ENCODE peak calls at places on chromosomes 4 and X, in four cellular contexts. H, Y, O and N are unnamed samples.
A peak's percentile ranks its signal among the peaks of the same experiment; 100 is the strongest.

GRCh38 chr4:687048-687974 is 1.6 kb downstream of the SLC49A3 start:
- DNase-seq in H (no peak), Y (peak; percentile 95), O (peak; percentile 91), N (peak; percentile 54)

GRCh38 chr4:148487181-148487580 is 45.0 kb upstream of the NR3C2 start:
- DNase-seq in H (no peak), Y (no peak), O (no peak), N (no peak)

GRCh38 chr4:70996014-70996353 is 2.5 kb downstream of the DCK start:
- DNase-seq in H (no peak), Y (no peak), O (no peak), N (no peak)

GRCh38 chr4:115674485-115674884 is 561.1 kb upstream of the NDST4 start:
- DNase-seq in H (no peak), Y (no peak), O (no peak), N (no peak)

GRCh38 chr4:59381591-59381990 is 1818.5 kb upstream of the ADGRL3 start:
- DNase-seq in H (no peak), Y (no peak), O (no peak), N (no peak)

GRCh38 chr4:90118547-90119211 is 8.5 kb upstream of the CCSER1 start:
- DNase-seq in H (no peak), Y (no peak), O (no peak), N (no peak)

GRCh38 chrX:85288992-85289723 is 45.4 kb downstream of the ZNF711 start:
- DNase-seq in H (no peak), Y (no peak), O (no peak), N (no peak)

GRCh38 chr4:17475481-17475880 is 36.4 kb downstream of the QDPR start:
- DNase-seq in H (no peak), Y (no peak), O (no peak), N (no peak)

GRCh38 chr4:3443750-3444309 is 2.1 kb downstream of the HGFAC start:
- DNase-seq in H (no peak), Y (no peak), O (no peak), N (no peak)

GRCh38 chr4:48578132-48578964 is 88.3 kb downstream of the ZAR1 start:
- DNase-seq in H (no peak), Y (peak; percentile 73), O (peak; percentile 59), N (peak; percentile 69)

GRCh38 chrX:14616876-14617275 is 87.5 kb downstream of the GLRA2 start:
- DNase-seq in H (no peak), Y (no peak), O (no peak), N (no peak)

GRCh38 chr4:8084712-8085490 is 73.7 kb downstream of the ABLIM2 start:
- DNase-seq in H (no peak), Y (no peak), O (no peak), N (no peak)

GRCh38 chr4:108940086-108941033 is 177.5 kb upstream of the ETNPPL start:
- DNase-seq in H (no peak), Y (no peak), O (no peak), N (no peak)

GRCh38 chrX:47283015-47283771 is 50.4 kb downstream of the USP11 start:
- DNase-seq in H (no peak), Y (no peak), O (no peak), N (no peak)

GRCh38 chr4:11805837-11806236 is 377.1 kb upstream of the HS3ST1 start:
- DNase-seq in H (no peak), Y (no peak), O (no peak), N (no peak)

GRCh38 chr4:77917075-77917474 is 54.4 kb downstream of the MRPL1 start:
- DNase-seq in H (no peak), Y (no peak), O (no peak), N (no peak)

GRCh38 chrX:53713987-53714579 is 27.6 kb upstream of the HUWE1 start:
- DNase-seq in H (no peak), Y (no peak), O (no peak), N (no peak)

GRCh38 chrX:25175171-25175570 is 159.4 kb upstream of the ARX start:
- DNase-seq in H (no peak), Y (no peak), O (no peak), N (no peak)

GRCh38 chr4:26992657-26993361 is 132.2 kb downstream of the STIM2 start:
- DNase-seq in H (no peak), Y (no peak), O (no peak), N (no peak)

GRCh38 chr4:189502841-189503240 is 437.8 kb upstream of the FRG1 start:
- DNase-seq in H (no peak), Y (no peak), O (no peak), N (no peak)

GRCh38 chr4:115537387-115537786 is 424.0 kb upstream of the NDST4 start:
- DNase-seq in H (no peak), Y (no peak), O (no peak), N (no peak)

GRCh38 chrX:21374163-21374993 is at the start of gene CNKSR2:
- DNase-seq in H (peak; percentile 32), Y (peak; percentile 75), O (peak; percentile 47), N (peak; percentile 58)

GRCh38 chr4:90852232-90852631 is 725.0 kb downstream of the CCSER1 start:
- DNase-seq in H (no peak), Y (no peak), O (no peak), N (no peak)

GRCh38 chrX:10618911-10619310 is 1.5 kb downstream of the MID1 start:
- DNase-seq in H (no peak), Y (no peak), O (no peak), N (no peak)

GRCh38 chr4:185803015-185803414 is 9.0 kb downstream of the SORBS2 start:
- DNase-seq in H (no peak), Y (no peak), O (no peak), N (no peak)

GRCh38 chrX:9267415-9267814 is 197.4 kb upstream of the TBL1X start:
- DNase-seq in H (no peak), Y (no peak), O (no peak), N (no peak)

GRCh38 chrX:148612431-148612830 is 112.0 kb downstream of the AFF2 start:
- DNase-seq in H (no peak), Y (no peak), O (no peak), N (no peak)

GRCh38 chr4:24519649-24520048 is 64.7 kb downstream of the DHX15 start:
- DNase-seq in H (no peak), Y (no peak), O (no peak), N (no peak)

GRCh38 chr4:158172558-158173258 is at the start of gene GASK1B:
- DNase-seq in H (no peak), Y (no peak), O (peak; percentile 50), N (peak; percentile 50)

GRCh38 chr4:170827562-170828260 is 738.0 kb upstream of the AADAT start:
- DNase-seq in H (no peak), Y (no peak), O (no peak), N (no peak)

GRCh38 chr4:100362363-100362762 is 155.5 kb downstream of the EMCN start:
- DNase-seq in H (no peak), Y (no peak), O (no peak), N (no peak)

GRCh38 chr4:140326395-140326993 is 47.0 kb upstream of the SCOC start:
- DNase-seq in H (no peak), Y (no peak), O (peak; percentile 14), N (no peak)

GRCh38 chrX:151752847-151753246 is 18.3 kb downstream of the CNGA2 start:
- DNase-seq in H (no peak), Y (no peak), O (no peak), N (no peak)

GRCh38 chr4:54495091-54495490 is 162.7 kb upstream of the KIT start:
- DNase-seq in H (no peak), Y (no peak), O (no peak), N (no peak)
- TF ChIP-seq POLR2A in H (no peak), Y (no peak), O (no peak), N (no peak)

DNA sequence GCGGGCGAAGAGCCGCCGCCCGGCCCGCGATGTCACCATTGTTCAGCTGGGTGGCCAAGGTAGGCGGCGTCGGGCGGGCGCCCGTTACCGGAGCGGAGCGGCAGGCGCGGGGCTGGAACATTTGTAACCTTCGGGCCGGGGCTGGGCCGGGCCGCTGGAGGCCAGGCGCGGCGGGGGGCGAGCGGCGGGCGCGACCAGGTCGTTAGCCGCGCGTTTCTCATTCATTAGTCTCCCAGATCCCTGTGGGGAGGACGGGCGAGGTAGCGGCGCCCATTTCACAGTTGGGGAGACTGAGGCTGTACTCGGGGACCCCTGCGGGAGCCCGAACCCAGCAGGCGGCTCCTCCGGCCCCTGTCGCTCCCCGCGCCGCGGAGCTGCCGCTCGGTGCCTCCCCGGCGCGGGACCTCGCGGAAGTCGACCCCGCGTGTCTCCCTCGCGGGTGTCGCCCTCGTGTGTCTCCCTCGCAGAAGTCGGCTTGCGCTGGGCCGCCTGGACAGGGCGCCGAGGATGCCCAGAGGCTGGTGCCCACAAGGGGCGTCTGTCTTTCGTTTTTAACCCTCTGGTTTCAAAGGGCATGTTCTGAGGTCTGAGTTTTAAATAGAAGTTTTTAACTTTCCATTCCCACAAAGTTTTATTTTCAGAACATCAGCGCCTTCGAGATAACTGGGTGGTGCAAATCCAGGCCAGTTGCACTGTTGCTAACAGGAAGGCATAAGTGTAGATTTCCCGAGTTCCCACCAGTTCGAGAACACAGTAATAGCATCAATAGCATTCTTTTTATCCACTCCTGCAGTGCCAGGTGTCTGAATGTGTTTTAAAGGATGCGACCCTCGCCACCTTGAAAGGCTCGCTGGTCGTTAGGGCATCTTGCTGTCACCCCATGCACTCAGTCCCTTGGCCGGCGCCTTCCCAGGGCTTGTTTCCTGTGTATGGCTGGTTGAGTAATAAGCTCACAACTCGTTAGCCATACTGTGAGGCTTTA is 17.6 kb downstream of the PTTG2 start:
- DNase-seq in H (peak; percentile 52), Y (peak; percentile 90), O (peak; percentile 84), N (peak; percentile 81)
- TF ChIP-seq POLR2A in H (peak; percentile 17), Y (no peak), O (peak; percentile 28), N (peak; percentile 49)

GRCh38 chrX:41332988-41333743 is 796 bp upstream of the DDX3X start:
- DNase-seq in H (peak; percentile 86), Y (peak; percentile 95), O (peak; percentile 90), N (peak; percentile 93)
- TF ChIP-seq POLR2A in H (no peak), Y (peak; percentile 46), O (peak; percentile 81), N (peak; percentile 25)

DNA sequence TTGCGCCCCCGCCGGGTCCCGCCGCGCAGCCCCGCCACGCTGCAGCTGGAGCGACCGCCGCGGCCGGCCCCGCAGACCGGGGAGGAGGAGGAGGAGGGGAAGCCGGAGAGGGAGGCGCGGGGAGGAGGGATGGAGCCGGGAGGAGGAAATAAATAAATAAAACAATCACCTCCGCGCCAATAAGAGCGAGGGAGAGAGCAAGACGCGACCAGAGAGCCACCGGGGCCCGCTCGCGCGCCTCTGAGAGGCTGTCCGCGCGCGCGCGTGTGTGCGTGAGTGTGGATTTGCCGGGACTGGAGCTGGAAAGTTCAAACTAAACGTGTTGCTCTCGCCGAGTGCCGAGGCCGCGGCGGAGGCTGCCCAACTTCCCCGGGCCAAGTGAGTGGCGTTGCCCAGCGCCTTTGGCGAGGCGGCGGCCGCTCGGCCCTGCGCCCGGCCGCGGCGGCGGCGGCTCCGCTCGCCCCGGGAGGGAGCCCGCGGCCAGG is 2184.4 kb upstream of the TENM3 start:
- DNase-seq in H (peak; percentile 6), Y (no peak), O (peak; percentile 41), N (peak; percentile 69)
- TF ChIP-seq POLR2A in H (no peak), Y (no peak), O (no peak), N (peak; percentile 61)

DNA sequence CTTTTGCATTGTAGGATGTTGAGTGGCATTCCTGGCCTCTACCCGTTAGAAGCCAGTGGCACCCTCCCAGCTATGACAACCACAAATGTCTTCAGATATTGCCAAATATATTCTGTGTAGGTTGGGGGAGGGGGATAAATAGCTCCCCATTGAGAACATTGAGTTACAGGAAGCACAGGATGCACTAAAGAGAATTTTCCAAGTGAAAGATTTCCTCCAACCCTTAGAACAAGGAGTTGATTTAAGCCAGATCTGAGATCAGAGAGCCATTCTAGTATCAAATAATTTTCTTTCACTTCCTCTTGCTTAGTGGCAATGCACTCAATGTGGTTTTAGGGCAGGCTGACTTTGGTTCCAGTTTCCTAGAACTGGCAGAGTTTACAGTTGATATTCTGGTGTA is 436.6 kb downstream of the C4orf33 start:
- DNase-seq in H (no peak), Y (no peak), O (no peak), N (no peak)
- TF ChIP-seq POLR2A in H (no peak), Y (no peak), O (no peak), N (no peak)

GRCh38 chr4:153025402-153025801 is 89.3 kb downstream of the FHDC1 start:
- DNase-seq in H (no peak), Y (no peak), O (peak; percentile 19), N (no peak)
- TF ChIP-seq POLR2A in H (no peak), Y (no peak), O (no peak), N (no peak)